ENCODE peak calls at places on chromosomes 16 and 17, in five cellular contexts. N, O, D, Q and J are unnamed samples.

GRCh38 chr16:22670551-22670970 is 143.4 kb upstream of the HS3ST2 start:
- DNase-seq in N (no peak), O (peak; percentile 23), D (peak; percentile 39), Q (no peak), J (no peak)

GRCh38 chr17:65633146-65633881 is 71.9 kb upstream of the AXIN2 start:
- DNase-seq in N (no peak), O (no peak), D (no peak), Q (no peak), J (no peak)

GRCh38 chr16:52434224-52434623 is 112.7 kb downstream of the TOX3 start:
- DNase-seq in N (no peak), O (no peak), D (no peak), Q (no peak), J (no peak)

GRCh38 chr16:60203525-60204124 is 1469.5 kb upstream of the GOT2 start:
- DNase-seq in N (no peak), O (no peak), D (no peak), Q (no peak), J (no peak)

GRCh38 chr16:47787695-47788094 is 326.6 kb downstream of the PHKB start:
- DNase-seq in N (no peak), O (no peak), D (no peak), Q (no peak), J (no peak)

GRCh38 chr17:63610854-63611253 is 10.2 kb downstream of the TACO1 start:
- DNase-seq in N (no peak), O (peak; percentile 15), D (no peak), Q (no peak), J (no peak)

GRCh38 chr17:50638851-50639767 is 4.4 kb downstream of the ABCC3 start:
- DNase-seq in N (peak; percentile 74), O (no peak), D (peak; percentile 98), Q (no peak), J (no peak)

GRCh38 chr17:50538549-50539410 is 6.2 kb downstream of the EPN3 start:
- DNase-seq in N (no peak), O (no peak), D (no peak), Q (no peak), J (no peak)

GRCh38 chr17:7184091-7184488 is 4.9 kb upstream of the ASGR1 start:
- DNase-seq in N (no peak), O (no peak), D (no peak), Q (no peak), J (no peak)

GRCh38 chr16:3659200-3659599 is 4.7 kb downstream of the DNASE1 start:
- DNase-seq in N (no peak), O (no peak), D (peak; percentile 36), Q (no peak), J (no peak)

GRCh38 chr17:74605361-74605760 is 13.3 kb upstream of the CD300LD start:
- DNase-seq in N (no peak), O (no peak), D (peak; percentile 75), Q (no peak), J (no peak)